ENCODE peak calls at places on chromosomes 16 and 17, in six cellular contexts. V is prostate gland, J is sigmoid colon, Q is esophagus squamous epithelium, Z is A549, R is IMR-90. B is an unnamed sample.

GRCh38 chr17:35915153-35915969 is 15.2 kb downstream of the RDM1 start:
- DNase-seq in V (no peak), J (no peak), Q (no peak), Z (no peak), R (no peak), B (no peak)

GRCh38 chr17:44541884-44542581 is 15.3 kb upstream of the FZD2 start:
- DNase-seq in V (no peak), J (no peak), Q (no peak), Z (no peak), R (no peak), B (no peak)

GRCh38 chr16:88665148-88665547 is 2.3 kb upstream of the MVD start:
- DNase-seq in V (no peak), J (no peak), Q (no peak), Z (no peak), R (no peak), B (peak; percentile 85)

GRCh38 chr17:45775576-45776011 is 8.5 kb upstream of the CRHR1 start:
- DNase-seq in V (peak; percentile 55), J (peak; percentile 76), Q (no peak), Z (no peak), R (no peak), B (no peak)

GRCh38 chr16:88868974-88869672 is 2.7 kb upstream of the PABPN1L start:
- DNase-seq in V (no peak), J (no peak), Q (no peak), Z (no peak), R (no peak), B (no peak)

GRCh38 chr17:44777394-44778348 is 18.9 kb downstream of the ADAM11 start:
- DNase-seq in V (no peak), J (no peak), Q (no peak), Z (no peak), R (no peak), B (no peak)

GRCh38 chr17:75681289-75681688 is 14.2 kb downstream of the SAP30BP start:
- DNase-seq in V (no peak), J (no peak), Q (no peak), Z (no peak), R (peak; percentile 58), B (no peak)

GRCh38 chr16:54286330-54287017 is at the start of gene IRX3:
- DNase-seq in V (peak; percentile 95), J (no peak), Q (no peak), Z (peak; percentile 87), R (peak; percentile 4), B (peak; percentile 90)

GRCh38 chr16:20938426-20938825 is 37.9 kb downstream of the LYRM1 start:
- DNase-seq in V (no peak), J (no peak), Q (no peak), Z (no peak), R (peak; percentile 56), B (no peak)

GRCh38 chr16:27449434-27450188 is 47.6 kb downstream of the IL21R start:
- DNase-seq in V (no peak), J (no peak), Q (no peak), Z (no peak), R (no peak), B (no peak)

GRCh38 chr16:89613101-89613953 is at the start of gene DPEP1:
- DNase-seq in V (no peak), J (no peak), Q (no peak), Z (no peak), R (no peak), B (no peak)

GRCh38 chr17:13131211-13131610 is 113.4 kb upstream of the ELAC2 start:
- DNase-seq in V (no peak), J (no peak), Q (no peak), Z (no peak), R (no peak), B (no peak)

GRCh38 chr16:85208181-85208580 is 95.9 kb upstream of the CIBAR2 start:
- DNase-seq in V (no peak), J (no peak), Q (no peak), Z (no peak), R (no peak), B (no peak)

GRCh38 chr17:1039511-1040215 is 42.7 kb downstream of the TIMM22 start:
- DNase-seq in V (peak; percentile 34), J (peak; percentile 87), Q (no peak), Z (no peak), R (no peak), B (peak; percentile 75)

GRCh38 chr17:28416703-28417311 is 10.8 kb upstream of the SLC46A1 start:
- DNase-seq in V (peak; percentile 36), J (no peak), Q (no peak), Z (peak; percentile 80), R (peak; percentile 59), B (peak; percentile 29)

GRCh38 chr17:6660765-6661463 is 9.4 kb downstream of the C17orf100 start:
- DNase-seq in V (no peak), J (no peak), Q (no peak), Z (no peak), R (no peak), B (no peak)

GRCh38 chr17:36703860-36704266 is 102.5 kb downstream of the MRM1 start:
- DNase-seq in V (peak; percentile 33), J (no peak), Q (no peak), Z (peak; percentile 22), R (peak; percentile 11), B (no peak)

GRCh38 chr17:38735161-38735997 is 5.2 kb downstream of the CISD3 start:
- DNase-seq in V (no peak), J (no peak), Q (no peak), Z (peak; percentile 50), R (no peak), B (no peak)

GRCh38 chr17:49915260-49915659 is 53.7 kb upstream of the DLX4 start:
- DNase-seq in V (no peak), J (no peak), Q (no peak), Z (no peak), R (no peak), B (no peak)

GRCh38 chr16:59039066-59039465 is 304.9 kb upstream of the GOT2 start:
- DNase-seq in V (no peak), J (no peak), Q (no peak), Z (no peak), R (no peak), B (no peak)

GRCh38 chr17:32281011-32281451 is 15.4 kb downstream of the RHBDL3 start:
- DNase-seq in V (peak; percentile 13), J (no peak), Q (no peak), Z (no peak), R (no peak), B (no peak)

GRCh38 chr16:69326172-69326873 is 4.1 kb downstream of the PDF start:
- DNase-seq in V (no peak), J (no peak), Q (no peak), Z (no peak), R (no peak), B (no peak)

GRCh38 chr16:87837627-87838289 is 31.5 kb downstream of the SLC7A5 start:
- DNase-seq in V (no peak), J (no peak), Q (no peak), Z (no peak), R (no peak), B (no peak)

GRCh38 chr16:9407206-9407758 is 315.8 kb downstream of the HAPSTR1 start:
- DNase-seq in V (no peak), J (no peak), Q (no peak), Z (no peak), R (no peak), B (no peak)

GRCh38 chr17:5783851-5784250 is 199.5 kb upstream of the NLRP1 start:
- DNase-seq in V (no peak), J (no peak), Q (no peak), Z (no peak), R (no peak), B (no peak)

GRCh38 chr17:42857389-42857788 is 6.4 kb downstream of the AOC3 start:
- DNase-seq in V (no peak), J (no peak), Q (no peak), Z (no peak), R (no peak), B (no peak)

GRCh38 chr17:53101706-53102105 is 721.0 kb upstream of the KIF2B start:
- DNase-seq in V (no peak), J (no peak), Q (no peak), Z (no peak), R (no peak), B (no peak)

GRCh38 chr17:74118504-74118903 is 85.0 kb upstream of the RPL38 start:
- DNase-seq in V (no peak), J (peak; percentile 32), Q (no peak), Z (no peak), R (no peak), B (no peak)

GRCh38 chr17:82257473-82257872 is 16.0 kb downstream of the CSNK1D start:
- DNase-seq in V (no peak), J (peak; percentile 76), Q (no peak), Z (peak; percentile 74), R (no peak), B (no peak)

GRCh38 chr16:424623-425081 is 797 bp upstream of the RAB11FIP3 start:
- DNase-seq in V (peak; percentile 27), J (peak; percentile 83), Q (no peak), Z (peak; percentile 40), R (no peak), B (peak; percentile 36)

GRCh38 chr17:79750650-79751545 is 20.2 kb downstream of the ENPP7 start:
- DNase-seq in V (no peak), J (no peak), Q (no peak), Z (peak; percentile 37), R (no peak), B (no peak)

GRCh38 chr17:69287168-69287567 is 39.8 kb downstream of the ABCA5 start:
- DNase-seq in V (no peak), J (no peak), Q (no peak), Z (peak; percentile 24), R (peak; percentile 25), B (no peak)

GRCh38 chr16:27820646-27821345 is 242.7 kb downstream of the GSG1L start:
- DNase-seq in V (no peak), J (peak; percentile 25), Q (no peak), Z (no peak), R (no peak), B (peak; percentile 18)

GRCh38 chr16:66551362-66551761 is 1.0 kb upstream of the CKLF start:
- DNase-seq in V (no peak), J (no peak), Q (no peak), Z (peak; percentile 74), R (peak; percentile 9), B (no peak)
- TF ChIP-seq POLR2A in V (no peak), J (no peak), Q (peak; percentile 22), Z (no peak), R (no peak), B (no peak)

GRCh38 chr16:10942352-10943297 is at the start of gene DEXI:
- DNase-seq in V (peak; percentile 92), J (peak; percentile 98), Q (peak; percentile 59), Z (peak; percentile 87), R (peak; percentile 84), B (peak; percentile 99)
- TF ChIP-seq CTCF in V (peak; percentile 88), J (peak; percentile 22), Q (peak; percentile 78), Z (no peak), R (no peak), B (no peak)

GRCh38 chr16:2763173-2763572 is 10.7 kb downstream of the SRRM2 start:
- DNase-seq in V (no peak), J (no peak), Q (no peak), Z (no peak), R (no peak), B (no peak)
- TF ChIP-seq POLR2A in V (no peak), J (no peak), Q (no peak), Z (no peak), R (no peak), B (no peak)

GRCh38 chr17:2837147-2837561 is 40.9 kb downstream of the RAP1GAP2 start:
- DNase-seq in V (no peak), J (no peak), Q (no peak), Z (no peak), R (no peak), B (no peak)
- TF ChIP-seq CTCF in V (no peak), J (no peak), Q (no peak), Z (no peak), R (no peak), B (no peak)